ENCODE peak calls at places on chromosome 6, in nine cellular contexts. T is NCI-H1092 treated with DMSO at 0.1 percent for 48 hours; E is activated CD8-positive, alpha-beta memory T cell treated with anti-CD3 and anti-CD28 coated beads for 1 hour; S is GM13976; B is non-pigmented ciliary epithelial cell; R is SW480; F is A172; A is Caki2; I is mammary epithelial cell. G is an unnamed sample.

GRCh38 chr6:84804720-84805119 is 40.3 kb upstream of the TBX18 start:
- DNase-seq in T (no peak), E (no peak), S (no peak), B (peak), R (no peak), F (peak), A (no peak), I (peak), G (no peak)

GRCh38 chr6:125157725-125158124 is 4.2 kb downstream of the TPD52L1 start:
- DNase-seq in T (no peak), E (no peak), S (no peak), B (no peak), R (no peak), F (no peak), A (no peak), I (no peak), G (no peak)

GRCh38 chr6:42337985-42338572 is 113.6 kb downstream of the TRERF1 start:
- DNase-seq in T (no peak), E (no peak), S (no peak), B (no peak), R (peak), F (no peak), A (no peak), I (no peak), G (no peak)

GRCh38 chr6:21157186-21157929 is 436.2 kb upstream of the SOX4 start:
- DNase-seq in T (no peak), E (no peak), S (peak), B (no peak), R (no peak), F (no peak), A (no peak), I (peak), G (no peak)

GRCh38 chr6:105346052-105346451 is 56.8 kb downstream of the PREP start:
- DNase-seq in T (no peak), E (no peak), S (no peak), B (peak), R (peak), F (peak), A (peak), I (peak), G (no peak)

GRCh38 chr6:6131492-6132109 is 124.9 kb upstream of the NRN1 start:
- DNase-seq in T (no peak), E (no peak), S (peak), B (no peak), R (no peak), F (no peak), A (peak), I (peak), G (no peak)

GRCh38 chr6:136510299-136510698 is 39.9 kb downstream of the MAP7 start:
- DNase-seq in T (no peak), E (no peak), S (no peak), B (no peak), R (no peak), F (no peak), A (no peak), I (no peak), G (no peak)

GRCh38 chr6:1987640-1988039 is 257.8 kb downstream of the GMDS start:
- DNase-seq in T (no peak), E (no peak), S (no peak), B (no peak), R (no peak), F (peak), A (peak), I (peak), G (peak)

GRCh38 chr6:35465646-35466045 is 2.6 kb upstream of the RPL10A start:
- DNase-seq in T (no peak), E (no peak), S (no peak), B (no peak), R (no peak), F (no peak), A (no peak), I (no peak), G (no peak)

GRCh38 chr6:1001655-1002349 is 308.9 kb upstream of the EXOC2 start:
- DNase-seq in T (no peak), E (no peak), S (peak), B (no peak), R (peak), F (no peak), A (no peak), I (no peak), G (no peak)

GRCh38 chr6:160042014-160042773 is 73.3 kb downstream of the IGF2R start:
- DNase-seq in T (no peak), E (no peak), S (no peak), B (no peak), R (no peak), F (peak), A (no peak), I (peak), G (no peak)

GRCh38 chr6:96015321-96015790 is 418 bp upstream of the FUT9 start:
- DNase-seq in T (peak), E (no peak), S (no peak), B (no peak), R (no peak), F (no peak), A (peak), I (no peak), G (no peak)

GRCh38 chr6:157092736-157093135 is 230.6 kb downstream of the TMEM242 start:
- DNase-seq in T (peak), E (no peak), S (no peak), B (no peak), R (no peak), F (no peak), A (no peak), I (no peak), G (no peak)

GRCh38 chr6:136549359-136550044 is 720 bp downstream of the MAP7 start:
- DNase-seq in T (no peak), E (no peak), S (no peak), B (no peak), R (peak), F (no peak), A (peak), I (peak), G (no peak)

GRCh38 chr6:34523441-34524206 is 32.5 kb downstream of the SPDEF start:
- DNase-seq in T (no peak), E (no peak), S (no peak), B (no peak), R (no peak), F (no peak), A (no peak), I (no peak), G (no peak)

GRCh38 chr6:56312049-56312448 is 64.7 kb upstream of the COL21A1 start:
- DNase-seq in T (no peak), E (no peak), S (no peak), B (no peak), R (no peak), F (no peak), A (no peak), I (no peak), G (no peak)

GRCh38 chr6:142935553-142936517 is 9.1 kb downstream of the HIVEP2 start:
- DNase-seq in T (no peak), E (no peak), S (no peak), B (no peak), R (no peak), F (no peak), A (peak), I (no peak), G (no peak)

GRCh38 chr6:30002871-30003270 is 58.2 kb upstream of the POLR1H start:
- DNase-seq in T (no peak), E (no peak), S (no peak), B (no peak), R (no peak), F (peak), A (no peak), I (peak), G (no peak)

G was measured in H4.